ENCODE peak calls at places on chromosome 5, in eight cellular contexts. K is Karpas-422, Q is AG09319, M is ovary, I is GM04504, N is brain microvascular endothelial cell, D is EL, V is GM13976. F is an unnamed sample.

GRCh38 chr5:168023190-168023589 is 268.3 kb upstream of the WWC1 start:
- DNase-seq in K (no peak), Q (no peak), M (peak; percentile 23), I (peak; percentile 28), N (no peak), D (no peak), V (no peak), F (no peak)

GRCh38 chr5:52961238-52961637 is 27.9 kb upstream of the ITGA2 start:
- DNase-seq in K (no peak), Q (peak; percentile 69), M (no peak), I (peak; percentile 20), N (no peak), D (peak; percentile 9), V (no peak), F (no peak)

GRCh38 chr5:127723571-127723970 is 20.4 kb downstream of the CCDC192 start:
- DNase-seq in K (no peak), Q (no peak), M (no peak), I (no peak), N (peak; percentile 12), D (peak; percentile 39), V (no peak), F (peak; percentile 40)

GRCh38 chr5:58383459-58383858 is 76.4 kb downstream of the PLK2 start:
- DNase-seq in K (no peak), Q (no peak), M (no peak), I (no peak), N (no peak), D (no peak), V (no peak), F (no peak)

GRCh38 chr5:116454417-116454927 is 120.2 kb downstream of the SEMA6A start:
- DNase-seq in K (no peak), Q (peak; percentile 83), M (no peak), I (peak; percentile 83), N (peak; percentile 83), D (peak; percentile 90), V (peak; percentile 54), F (peak; percentile 82)

GRCh38 chr5:78785454-78785853 is 136.9 kb upstream of the LHFPL2 start:
- DNase-seq in K (no peak), Q (no peak), M (no peak), I (no peak), N (no peak), D (no peak), V (no peak), F (no peak)

GRCh38 chr5:81980598-81981260 is 8.9 kb downstream of the ATG10 start:
- DNase-seq in K (no peak), Q (no peak), M (no peak), I (no peak), N (no peak), D (no peak), V (no peak), F (no peak)

GRCh38 chr5:33850100-33850594 is 41.6 kb downstream of the ADAMTS12 start:
- DNase-seq in K (no peak), Q (no peak), M (no peak), I (no peak), N (peak; percentile 77), D (peak; percentile 74), V (peak; percentile 72), F (peak; percentile 97)

GRCh38 chr5:169893010-169893409 is 87.3 kb downstream of the INSYN2B start:
- DNase-seq in K (no peak), Q (no peak), M (no peak), I (no peak), N (no peak), D (peak; percentile 74), V (no peak), F (peak; percentile 9)

GRCh38 chr5:170741801-170742200 is 41.7 kb upstream of the GABRP start:
- DNase-seq in K (peak; percentile 23), Q (no peak), M (no peak), I (no peak), N (no peak), D (no peak), V (no peak), F (no peak)